ENCODE peak calls at places on chromosome 12, in six cellular contexts. G is neuronal stem cell, P is GM12864, M is bronchial epithelial cell, O is AG09309, S is astrocyte of the spinal cord. Q is an unnamed sample.

GRCh38 chr12:69513297-69513696 is 43.1 kb downstream of the FRS2 start:
- DNase-seq in G (no peak), P (no peak), M (no peak), O (no peak), S (peak; percentile 40), Q (no peak)

GRCh38 chr12:3055712-3056467 is 21.3 kb upstream of the TSPAN9 start:
- DNase-seq in G (no peak), P (no peak), M (no peak), O (no peak), S (no peak), Q (peak; percentile 35)

GRCh38 chr12:121095544-121096198 is 37.0 kb upstream of the P2RX7 start:
- DNase-seq in G (peak; percentile 67), P (peak; percentile 24), M (peak; percentile 21), O (no peak), S (peak; percentile 36), Q (peak; percentile 52)

GRCh38 chr12:95548539-95549391 is 2.5 kb downstream of the USP44 start:
- DNase-seq in G (peak; percentile 76), P (no peak), M (no peak), O (no peak), S (no peak), Q (no peak)

GRCh38 chr12:131171029-131171428 is 217.3 kb downstream of the ADGRD1 start:
- DNase-seq in G (no peak), P (no peak), M (peak; percentile 9), O (no peak), S (no peak), Q (no peak)

GRCh38 chr12:22981711-22982110 is 356.7 kb downstream of the ETNK1 start:
- DNase-seq in G (no peak), P (no peak), M (peak; percentile 40), O (peak; percentile 27), S (peak; percentile 46), Q (peak; percentile 64)

GRCh38 chr12:105740970-105741725 is 397.6 kb downstream of the NUAK1 start:
- DNase-seq in G (no peak), P (no peak), M (no peak), O (no peak), S (peak; percentile 35), Q (peak; percentile 63)

GRCh38 chr12:116142936-116143882 is 134.3 kb downstream of the MED13L start:
- DNase-seq in G (no peak), P (no peak), M (peak; percentile 86), O (no peak), S (peak; percentile 89), Q (peak; percentile 88)

GRCh38 chr12:2052861-2053674 is at the start of gene CACNA1C:
- DNase-seq in G (peak; percentile 68), P (no peak), M (no peak), O (no peak), S (peak; percentile 52), Q (peak; percentile 47)

GRCh38 chr12:81588609-81589008 is 170.5 kb downstream of the PPFIA2 start:
- DNase-seq in G (no peak), P (no peak), M (no peak), O (no peak), S (no peak), Q (no peak)

GRCh38 chr12:121452356-121453021 is 52.6 kb downstream of the RNF34 start:
- DNase-seq in G (no peak), P (no peak), M (peak; percentile 61), O (no peak), S (no peak), Q (no peak)

GRCh38 chr12:6884539-6884938 is 11.4 kb upstream of the SPSB2 start:
- DNase-seq in G (no peak), P (no peak), M (no peak), O (no peak), S (no peak), Q (no peak)

GRCh38 chr12:15590180-15590826 is 198.9 kb downstream of the EPS8 start:
- DNase-seq in G (peak; percentile 59), P (peak; percentile 36), M (peak; percentile 65), O (peak; percentile 37), S (peak; percentile 75), Q (peak; percentile 86)

GRCh38 chr12:106078358-106079025 is 60.3 kb downstream of the NUAK1 start:
- DNase-seq in G (no peak), P (no peak), M (peak; percentile 32), O (peak; percentile 57), S (peak; percentile 84), Q (peak; percentile 67)

GRCh38 chr12:30110970-30111586 is 327.3 kb upstream of the TMTC1 start:
- DNase-seq in G (no peak), P (no peak), M (peak; percentile 8), O (no peak), S (peak; percentile 70), Q (peak; percentile 74)

GRCh38 chr12:104799458-104799857 is 158.6 kb downstream of the SLC41A2 start:
- DNase-seq in G (no peak), P (no peak), M (no peak), O (no peak), S (no peak), Q (no peak)

GRCh38 chr12:3380200-3381020 is 110.6 kb upstream of the PRMT8 start:
- DNase-seq in G (no peak), P (no peak), M (peak; percentile 9), O (no peak), S (no peak), Q (no peak)

GRCh38 chr12:7162691-7163114 is 26.8 kb upstream of the PEX5 start:
- DNase-seq in G (no peak), P (no peak), M (peak; percentile 55), O (no peak), S (no peak), Q (peak; percentile 17)

GRCh38 chr12:12376636-12377448 is 20.0 kb downstream of the BORCS5 start:
- DNase-seq in G (peak; percentile 50), P (peak; percentile 70), M (peak; percentile 77), O (peak; percentile 55), S (peak; percentile 83), Q (peak; percentile 88)

GRCh38 chr12:76890407-76891143 is 11.8 kb upstream of the CSRP2 start:
- DNase-seq in G (no peak), P (no peak), M (peak; percentile 74), O (no peak), S (no peak), Q (no peak)

GRCh38 chr12:14936224-14936861 is 2.0 kb downstream of the ERP27 start:
- DNase-seq in G (no peak), P (no peak), M (peak; percentile 44), O (no peak), S (no peak), Q (no peak)

GRCh38 chr12:49667319-49668090 is 39.7 kb downstream of the FMNL3 start:
- DNase-seq in G (no peak), P (no peak), M (peak; percentile 33), O (no peak), S (peak; percentile 48), Q (peak; percentile 65)

GRCh38 chr12:7716391-7716790 is 5.2 kb downstream of the DPPA3 start:
- DNase-seq in G (no peak), P (no peak), M (peak; percentile 1), O (no peak), S (no peak), Q (no peak)

GRCh38 chr12:93361159-93361919 is 16.4 kb upstream of the NUDT4 start:
- DNase-seq in G (no peak), P (no peak), M (peak; percentile 22), O (peak; percentile 70), S (peak; percentile 67), Q (peak; percentile 65)

GRCh38 chr12:82019533-82019932 is 260.4 kb upstream of the PPFIA2 start:
- DNase-seq in G (no peak), P (no peak), M (peak; percentile 36), O (no peak), S (no peak), Q (peak; percentile 3)

GRCh38 chr12:79424109-79424721 is 266.5 kb downstream of the PAWR start:
- DNase-seq in G (peak; percentile 27), P (no peak), M (peak; percentile 99), O (peak; percentile 91), S (peak; percentile 95), Q (peak; percentile 91)

GRCh38 chr12:120234643-120235368 is 30.7 kb downstream of the PXN start:
- DNase-seq in G (no peak), P (no peak), M (peak; percentile 81), O (peak; percentile 86), S (peak; percentile 96), Q (peak; percentile 99)

DNA sequence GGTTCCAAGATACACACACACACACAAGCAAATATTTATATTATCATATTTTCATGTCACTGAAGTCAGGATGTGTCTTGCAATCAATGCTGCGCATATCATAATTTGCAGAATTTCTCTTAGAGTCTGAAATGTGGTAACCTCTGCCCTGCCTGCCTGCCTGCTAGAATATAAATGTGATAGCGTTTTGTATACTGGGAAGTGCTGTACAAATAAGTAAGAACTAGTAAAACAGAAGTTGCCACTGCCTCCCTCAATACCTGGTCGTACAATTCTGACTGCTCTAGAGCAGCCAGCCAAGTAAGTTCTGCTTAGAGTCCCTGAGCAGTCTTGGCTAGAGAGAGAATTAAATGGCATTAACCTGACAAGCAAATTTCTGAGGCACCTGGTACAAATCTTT is 83.9 kb upstream of the NTF3 start:
- DNase-seq in G (no peak), P (no peak), M (no peak), O (no peak), S (no peak), Q (no peak)
- H3K4me3 ChIP-seq in G (no peak overlapping the region), P (no peak overlapping the region), M (no peak overlapping the region), O (no peak overlapping the region), S (no peak overlapping the region), Q (no peak overlapping the region)

GRCh38 chr12:113479193-113479577 is 7.5 kb upstream of the LHX5 start:
- DNase-seq in G (no peak), P (no peak), M (no peak), O (no peak), S (no peak), Q (no peak)
- H3K4me3 ChIP-seq in G (no peak overlapping the region), P (no peak overlapping the region), M (no peak overlapping the region), O (no peak overlapping the region), S (no peak overlapping the region), Q (no peak overlapping the region)

DNA sequence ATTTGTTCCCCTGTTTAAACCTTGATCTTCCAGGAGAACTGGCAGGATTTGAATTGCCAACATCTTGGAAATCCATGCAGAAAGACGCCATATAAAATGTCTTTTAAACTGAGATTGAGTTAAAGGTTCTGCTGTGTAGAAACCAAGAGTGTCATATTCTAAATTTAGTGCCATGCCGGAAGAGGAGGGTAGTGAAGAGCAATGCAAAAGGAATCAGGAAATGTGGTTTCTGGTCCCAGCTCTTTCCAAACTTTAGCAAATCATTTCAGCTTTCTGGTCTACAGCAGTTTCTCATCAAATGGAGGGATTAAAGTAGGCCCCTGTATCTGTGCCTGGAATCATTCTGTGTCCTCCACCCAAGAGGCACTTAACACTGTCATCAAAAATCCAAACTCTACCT is 85.7 kb downstream of the BTG1 start:
- DNase-seq in G (no peak), P (no peak), M (peak; percentile 88), O (peak; percentile 60), S (peak; percentile 74), Q (peak; percentile 81)
- H3K4me3 ChIP-seq in G (no peak overlapping the region), P (no peak overlapping the region), M (no peak overlapping the region), O (no peak overlapping the region), S (no peak overlapping the region), Q (no peak overlapping the region)

DNA sequence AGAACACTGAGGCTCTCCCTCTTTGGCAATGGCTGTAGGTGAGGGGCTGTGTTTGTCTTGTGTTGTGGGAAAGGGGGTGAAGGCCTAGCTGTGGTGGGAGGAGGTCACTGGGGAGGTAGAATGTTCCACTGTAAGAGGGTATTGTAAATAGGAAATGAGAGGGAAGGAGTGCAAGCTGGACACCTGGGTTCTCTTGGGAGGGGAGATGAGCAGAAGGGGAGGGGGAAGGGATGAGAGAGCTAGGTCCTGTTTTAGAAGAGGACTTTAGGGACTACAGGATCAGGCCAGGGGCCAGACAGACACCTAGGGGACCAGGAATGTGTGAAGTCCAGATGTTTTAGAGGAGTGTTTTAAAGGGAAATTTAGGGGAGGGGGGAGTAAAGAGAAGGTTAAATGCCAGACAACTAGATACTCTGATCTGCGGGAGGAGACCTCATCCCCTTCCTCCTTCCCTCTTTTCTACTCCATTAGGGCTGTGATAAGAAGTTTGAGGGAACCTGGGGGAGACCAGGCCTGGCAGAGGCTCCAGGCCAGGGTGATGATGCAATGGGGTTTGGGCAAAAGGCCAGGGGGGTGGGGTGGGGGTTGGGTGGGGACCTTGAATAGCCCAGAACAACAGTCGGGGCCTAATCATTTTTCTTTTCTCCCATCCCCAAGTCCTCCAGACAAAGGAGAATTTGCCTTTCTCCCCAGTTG is 2.0 kb downstream of the ITGA5 start:
- DNase-seq in G (no peak), P (no peak), M (no peak), O (no peak), S (no peak), Q (no peak)
- H3K4me3 ChIP-seq in G (no peak overlapping the region), P (no peak overlapping the region), M (peak overlapping the region; percentile 90), O (peak overlapping the region; percentile 97), S (peak overlapping the region; percentile 94), Q (peak overlapping the region; percentile 94)